ENCODE peak calls at places on chromosomes 2 and 18, in nine cellular contexts. Y, X, A, J, R, Q, N, B and K are unnamed samples.

GRCh38 chr2:219475697-219476604 is 22.7 kb upstream of the GMPPA start:
- DNase-seq in Y (peak; percentile 94), X (peak; percentile 52), A (peak; percentile 51), J (peak; percentile 83), R (peak; percentile 23), Q (peak; percentile 60), N (peak; percentile 91), B (peak; percentile 61), K (peak; percentile 29)

GRCh38 chr2:42142476-42143184 is 26.5 kb upstream of the EML4 start:
- DNase-seq in Y (no peak), X (no peak), A (peak; percentile 40), J (peak; percentile 53), R (no peak), Q (no peak), N (no peak), B (no peak), K (no peak)

GRCh38 chr2:236164201-236164982 is 3.8 kb downstream of the GBX2 start:
- DNase-seq in Y (peak; percentile 93), X (no peak), A (no peak), J (no peak), R (no peak), Q (no peak), N (no peak), B (no peak), K (no peak)

GRCh38 chr2:227871375-227871788 is at the start of gene DAW1:
- DNase-seq in Y (peak; percentile 86), X (no peak), A (peak; percentile 77), J (peak; percentile 42), R (peak; percentile 27), Q (peak; percentile 26), N (peak; percentile 91), B (no peak), K (peak; percentile 58)

GRCh38 chr2:241258505-241259160 is 56.8 kb downstream of the HDLBP start:
- DNase-seq in Y (no peak), X (no peak), A (no peak), J (no peak), R (no peak), Q (no peak), N (no peak), B (no peak), K (no peak)

GRCh38 chr2:186737737-186738508 is 44.1 kb downstream of the FAM171B start:
- DNase-seq in Y (no peak), X (no peak), A (no peak), J (no peak), R (no peak), Q (no peak), N (no peak), B (no peak), K (no peak)

GRCh38 chr2:233791151-233791882 is 13.2 kb downstream of the MROH2A start:
- DNase-seq in Y (peak; percentile 5), X (no peak), A (no peak), J (no peak), R (no peak), Q (no peak), N (no peak), B (no peak), K (no peak)

GRCh38 chr18:79800353-79801180 is 2.8 kb downstream of the KCNG2 start:
- DNase-seq in Y (no peak), X (no peak), A (no peak), J (no peak), R (no peak), Q (no peak), N (peak; percentile 80), B (no peak), K (no peak)

GRCh38 chr2:65554765-65555561 is 122.6 kb upstream of the SPRED2 start:
- DNase-seq in Y (no peak), X (no peak), A (no peak), J (no peak), R (no peak), Q (no peak), N (no peak), B (no peak), K (no peak)

GRCh38 chr2:128838244-128838643 is 519.6 kb upstream of the HS6ST1 start:
- DNase-seq in Y (no peak), X (no peak), A (no peak), J (no peak), R (no peak), Q (no peak), N (no peak), B (no peak), K (no peak)

GRCh38 chr18:6728318-6728717 is 1.2 kb upstream of the ARHGAP28 start:
- DNase-seq in Y (no peak), X (no peak), A (no peak), J (no peak), R (no peak), Q (no peak), N (no peak), B (no peak), K (no peak)

GRCh38 chr2:120473522-120474271 is 127.8 kb downstream of the INHBB start:
- DNase-seq in Y (no peak), X (no peak), A (no peak), J (no peak), R (no peak), Q (no peak), N (no peak), B (peak; percentile 97), K (no peak)